ENCODE peak calls at places on chromosomes 6 and 20, in ten cellular contexts. V is psoas muscle, K is stomach, O is IMR-90, B is neuronal stem cell, E is cardiac muscle cell, C is tibial artery, Y is heart right ventricle, T is colonic mucosa, D is left ventricle myocardium inferior. Z is an unnamed sample.
A peak's percentile ranks its signal among the peaks of the same experiment; 100 is the strongest.

GRCh38 chr6:37632989-37633550 is 64.6 kb downstream of the MDGA1 start:
- DNase-seq in V (no peak), K (no peak), O (no peak), B (no peak), E (no peak), C (no peak), Y (peak; percentile 21), T (no peak), D (no peak), Z (no peak)

GRCh38 chr6:63941747-63942470 is 306.3 kb downstream of the PHF3 start:
- DNase-seq in V (no peak), K (no peak), O (no peak), B (no peak), E (peak; percentile 0), C (no peak), Y (no peak), T (no peak), D (no peak), Z (no peak)

GRCh38 chr6:105137388-105137787 is 42.4 kb downstream of the POPDC3 start:
- DNase-seq in V (peak; percentile 25), K (no peak), O (no peak), B (no peak), E (peak; percentile 30), C (no peak), Y (peak; percentile 23), T (no peak), D (peak; percentile 20), Z (peak; percentile 44)

GRCh38 chr6:72547020-72547419 is 74.8 kb upstream of the KCNQ5 start:
- DNase-seq in V (no peak), K (no peak), O (no peak), B (no peak), E (no peak), C (no peak), Y (no peak), T (no peak), D (no peak), Z (no peak)

GRCh38 chr6:21438237-21438985 is 155.1 kb upstream of the SOX4 start:
- DNase-seq in V (no peak), K (no peak), O (no peak), B (no peak), E (no peak), C (no peak), Y (no peak), T (no peak), D (no peak), Z (no peak)

GRCh38 chr6:37628611-37629320 is 68.9 kb downstream of the MDGA1 start:
- DNase-seq in V (no peak), K (no peak), O (peak; percentile 80), B (no peak), E (peak; percentile 45), C (no peak), Y (no peak), T (no peak), D (no peak), Z (peak; percentile 44)

GRCh38 chr6:449486-450419 is 58.2 kb downstream of the IRF4 start:
- DNase-seq in V (no peak), K (no peak), O (no peak), B (no peak), E (no peak), C (no peak), Y (no peak), T (no peak), D (no peak), Z (no peak)

GRCh38 chr20:37381621-37382538 is 35.9 kb downstream of the SRC start:
- DNase-seq in V (no peak), K (no peak), O (no peak), B (no peak), E (no peak), C (peak; percentile 9), Y (no peak), T (no peak), D (no peak), Z (no peak)

GRCh38 chr20:2780948-2781347 is 19.5 kb downstream of the CPXM1 start:
- DNase-seq in V (no peak), K (no peak), O (no peak), B (no peak), E (no peak), C (no peak), Y (no peak), T (no peak), D (no peak), Z (no peak)

GRCh38 chr6:152696543-152696942 is 1.2 kb upstream of the MYCT1 start:
- DNase-seq in V (no peak), K (no peak), O (peak; percentile 88), B (no peak), E (peak; percentile 80), C (no peak), Y (no peak), T (no peak), D (no peak), Z (peak; percentile 61)

GRCh38 chr20:25258828-25259227 is 10.9 kb downstream of the PYGB start:
- DNase-seq in V (no peak), K (no peak), O (no peak), B (no peak), E (no peak), C (no peak), Y (no peak), T (peak; percentile 12), D (no peak), Z (no peak)
- H3K36me3 ChIP-seq in V (no peaks in the 10 kb centered on the region), K (peaks cover 17% of the 10 kb centered on the region), O (peaks cover 24% of the 10 kb centered on the region), B (peaks cover 47% of the 10 kb centered on the region), E (peaks cover 13% of the 10 kb centered on the region), C (peaks cover 29% of the 10 kb centered on the region), Y (no peaks in the 10 kb centered on the region), T (no peaks in the 10 kb centered on the region), D (peaks cover 47% of the 10 kb centered on the region), Z (peaks cover 34% of the 10 kb centered on the region)

DNA sequence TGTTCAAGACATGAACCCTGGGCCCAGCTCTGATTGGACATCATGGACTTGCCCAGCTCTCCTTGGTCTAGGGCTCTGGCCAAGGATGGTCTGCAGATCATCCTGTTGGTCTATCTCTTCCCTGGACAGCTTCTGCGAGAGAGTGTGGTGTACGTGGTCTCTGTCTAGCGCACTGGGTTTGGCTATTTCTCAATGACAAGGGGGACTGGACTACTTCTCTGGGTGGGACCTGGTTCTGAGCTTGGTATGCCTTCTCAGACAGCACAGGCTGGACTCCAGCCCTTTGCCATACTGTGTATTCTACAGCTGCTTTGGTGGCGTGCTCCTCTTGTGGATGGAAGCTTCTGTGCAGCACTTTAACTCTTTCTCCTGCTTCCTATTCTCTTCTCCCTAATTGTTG is 8.5 kb upstream of the RAET1E start:
- DNase-seq in V (no peak), K (no peak), O (no peak), B (no peak), E (no peak), C (no peak), Y (no peak), T (no peak), D (no peak), Z (no peak)
- H3K27me3 ChIP-seq in V (no peaks in the 10 kb centered on the region), K (no peaks in the 10 kb centered on the region), O (peaks cover 12% of the 10 kb centered on the region), B (no peaks in the 10 kb centered on the region), E (peaks cover 1% of the 10 kb centered on the region), C (no peaks in the 10 kb centered on the region), Y (no peaks in the 10 kb centered on the region), T (no peaks in the 10 kb centered on the region), D (no peaks in the 10 kb centered on the region), Z (no peaks in the 10 kb centered on the region)

DNA sequence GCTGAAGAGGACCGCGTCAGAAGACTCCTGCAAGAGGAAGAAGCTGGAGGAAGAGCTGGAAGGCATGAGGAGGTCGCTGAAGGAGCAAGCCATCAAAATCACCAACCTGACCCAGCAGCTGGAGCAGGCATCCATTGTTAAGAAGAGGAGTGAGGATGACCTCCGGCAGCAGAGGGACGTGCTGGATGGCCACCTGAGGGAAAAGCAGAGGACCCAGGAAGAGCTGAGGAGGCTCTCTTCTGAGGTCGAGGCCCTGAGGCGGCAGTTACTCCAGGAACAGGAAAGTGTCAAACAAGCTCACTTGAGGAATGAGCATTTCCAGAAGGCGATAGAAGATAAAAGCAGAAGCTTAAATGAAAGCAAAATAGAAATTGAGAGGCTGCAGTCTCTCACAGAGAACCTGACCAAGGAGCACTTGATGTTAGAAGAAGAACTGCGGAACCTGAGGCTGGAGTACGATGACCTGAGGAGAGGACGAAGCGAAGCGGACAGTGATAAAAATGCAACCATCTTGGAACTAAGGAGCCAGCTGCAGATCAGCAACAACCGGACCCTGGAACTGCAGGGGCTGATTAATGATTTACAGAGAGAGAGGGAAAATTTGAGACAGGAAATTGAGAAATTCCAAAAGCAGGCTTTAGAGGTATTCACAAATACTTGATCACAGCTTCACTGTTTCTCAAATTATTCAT is 8.9 kb upstream of the SNRNP48 start:
- DNase-seq in V (no peak), K (no peak), O (no peak), B (no peak), E (no peak), C (no peak), Y (no peak), T (no peak), D (no peak), Z (no peak)
- H3K36me3 ChIP-seq in V (no peaks in the 10 kb centered on the region), K (peaks cover 15% of the 10 kb centered on the region), O (peaks cover 7% of the 10 kb centered on the region), B (no peaks in the 10 kb centered on the region), E (peaks cover 98% of the 10 kb centered on the region), C (no peaks in the 10 kb centered on the region), Y (no peaks in the 10 kb centered on the region), T (no peaks in the 10 kb centered on the region), D (peaks cover 53% of the 10 kb centered on the region), Z (peaks cover 51% of the 10 kb centered on the region)

DNA sequence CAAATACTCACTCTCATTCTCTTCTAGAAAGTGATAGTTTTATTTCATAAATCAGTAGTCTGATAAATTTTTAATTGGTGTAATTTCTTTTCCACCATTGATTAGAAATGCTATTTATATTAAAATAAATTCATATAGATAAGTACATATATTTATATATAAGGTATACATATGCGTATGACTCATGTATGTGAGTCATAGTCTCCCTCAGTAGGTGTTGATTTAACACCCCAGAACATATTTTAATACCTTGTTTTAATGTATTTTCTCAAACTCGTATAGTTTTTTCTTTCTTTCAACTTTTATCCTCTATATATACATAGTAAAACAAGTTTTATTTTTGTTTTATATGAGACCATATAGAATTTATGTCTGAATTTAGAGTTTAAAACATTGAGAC is 130.4 kb downstream of the PLG start:
- DNase-seq in V (no peak), K (no peak), O (no peak), B (no peak), E (no peak), C (no peak), Y (no peak), T (no peak), D (no peak), Z (no peak)
- H3K27me3 ChIP-seq in V (no peaks in the 10 kb centered on the region), K (no peaks in the 10 kb centered on the region), O (no peaks in the 10 kb centered on the region), B (no peaks in the 10 kb centered on the region), E (no peaks in the 10 kb centered on the region), C (no peaks in the 10 kb centered on the region), Y (no peaks in the 10 kb centered on the region), T (no peaks in the 10 kb centered on the region), D (no peaks in the 10 kb centered on the region), Z (no peaks in the 10 kb centered on the region)

Z was measured in adipocyte.